ENCODE peak calls at places on chromosome 3, in six cellular contexts. E is PC-9, H is PC-3, J is fibroblast of lung, O is adrenal gland, L is GM12865. S is an unnamed sample.

GRCh38 chr3:73719877-73720276 is 95.1 kb upstream of the PDZRN3 start:
- DNase-seq in E (no peak), O (peak), J (peak), H (no peak), L (no peak), S (no peak)

GRCh38 chr3:160956785-160957184 is 148.4 kb downstream of the B3GALNT1 start:
- DNase-seq in J (peak), O (no peak), E (no peak), L (peak), H (peak), S (peak)

GRCh38 chr3:106609666-106610301 is 741.0 kb upstream of the CBLB start:
- DNase-seq in E (peak), H (peak), L (peak), J (peak), O (peak), S (peak)

GRCh38 chr3:134903840-134904239 is 108.8 kb downstream of the EPHB1 start:
- DNase-seq in E (no peak), O (no peak), J (no peak), L (no peak), H (no peak), S (peak)

GRCh38 chr3:125051715-125052581 is 3.8 kb downstream of the HEG1 start:
- DNase-seq in J (peak), L (peak), E (no peak), H (peak), O (peak), S (peak)

GRCh38 chr3:112979244-112979832 is 4.4 kb upstream of the CD200R1 start:
- DNase-seq in L (peak), O (no peak), J (peak), E (no peak), H (peak), S (no peak)

GRCh38 chr3:124221286-124221821 is 229.4 kb upstream of the ROPN1 start:
- DNase-seq in J (peak), L (no peak), O (no peak), H (peak), E (no peak), S (no peak)

GRCh38 chr3:69999191-70000027 is at the start of gene SAMMSON:
- DNase-seq in L (no peak), H (peak), E (no peak), J (peak), O (no peak), S (no peak)

GRCh38 chr3:173977747-173978146 is 580.2 kb downstream of the NLGN1 start:
- DNase-seq in H (peak), O (no peak), E (no peak), L (no peak), J (peak), S (no peak)

GRCh38 chr3:10783360-10784346 is 32.4 kb upstream of the SLC6A11 start:
- DNase-seq in J (peak), E (no peak), H (peak), O (peak), L (peak), S (peak)

GRCh38 chr3:51943451-51944391 is 1.6 kb downstream of the PARP3 start:
- DNase-seq in J (no peak), H (no peak), L (no peak), E (no peak), O (no peak), S (no peak)

GRCh38 chr3:172223870-172224269 is 184.5 kb downstream of the FNDC3B start:
- DNase-seq in O (no peak), H (no peak), E (no peak), J (no peak), L (no peak), S (no peak)

GRCh38 chr3:18301781-18302180 is 123.4 kb downstream of the SATB1 start:
- DNase-seq in H (no peak), O (no peak), L (no peak), E (no peak), J (no peak), S (no peak)

GRCh38 chr3:87246662-87247061 is 19.6 kb downstream of the CHMP2B start:
- DNase-seq in E (no peak), O (no peak), H (peak), J (no peak), L (no peak), S (no peak)

GRCh38 chr3:3309836-3310235 is 130.3 kb upstream of the CRBN start:
- DNase-seq in H (no peak), L (no peak), J (no peak), E (no peak), O (no peak), S (no peak)

GRCh38 chr3:62255758-62256157 is 117.6 kb downstream of the FEZF2 start:
- DNase-seq in J (no peak), O (no peak), E (no peak), H (no peak), L (no peak), S (no peak)

GRCh38 chr3:40827942-40828688 is 303.4 kb downstream of the ZNF621 start:
- DNase-seq in J (peak), O (peak), H (peak), E (no peak), L (no peak), S (no peak)

GRCh38 chr3:31369637-31370036 is 163.1 kb upstream of the STT3B start:
- DNase-seq in L (no peak), E (peak), J (peak), O (no peak), H (peak), S (no peak)

GRCh38 chr3:150141790-150142189 is 171.1 kb upstream of the PFN2 start:
- DNase-seq in O (no peak), E (no peak), H (no peak), J (no peak), L (no peak), S (no peak)

GRCh38 chr3:100073555-100074307 is 40.6 kb downstream of the FILIP1L start:
- DNase-seq in O (peak), L (peak), J (peak), E (no peak), H (no peak), S (no peak)

GRCh38 chr3:190318666-190319065 is 3.6 kb downstream of the CLDN1 start:
- DNase-seq in O (no peak), H (no peak), E (no peak), L (no peak), J (no peak), S (peak)

GRCh38 chr3:22392859-22393258 is 641.8 kb upstream of the ZNF385D start:
- DNase-seq in E (no peak), H (no peak), J (no peak), O (no peak), L (no peak), S (no peak)

GRCh38 chr3:160224811-160225180 is 426 bp upstream of the C3orf80 start:
- DNase-seq in H (no peak), L (no peak), E (no peak), J (no peak), O (no peak), S (no peak)

GRCh38 chr3:58071480-58071971 is 63.3 kb downstream of the FLNB start:
- DNase-seq in E (no peak), L (no peak), O (no peak), H (peak), J (no peak), S (no peak)

GRCh38 chr3:138774529-138775253 is 60.0 kb downstream of the PIK3CB start:
- DNase-seq in E (peak), O (peak), H (peak), L (peak), J (peak), S (no peak)

GRCh38 chr3:138426211-138426610 is 8.2 kb upstream of the ESYT3 start:
- DNase-seq in J (peak), L (no peak), O (peak), H (peak), E (peak), S (no peak)

GRCh38 chr3:46825450-46825849 is 37.8 kb downstream of the MYL3 start:
- DNase-seq in E (no peak), L (no peak), O (no peak), J (no peak), H (no peak), S (no peak)

GRCh38 chr3:52520716-52521487 is 12.8 kb downstream of the NT5DC2 start:
- DNase-seq in L (no peak), O (no peak), E (no peak), J (no peak), H (no peak), S (no peak)

DNA sequence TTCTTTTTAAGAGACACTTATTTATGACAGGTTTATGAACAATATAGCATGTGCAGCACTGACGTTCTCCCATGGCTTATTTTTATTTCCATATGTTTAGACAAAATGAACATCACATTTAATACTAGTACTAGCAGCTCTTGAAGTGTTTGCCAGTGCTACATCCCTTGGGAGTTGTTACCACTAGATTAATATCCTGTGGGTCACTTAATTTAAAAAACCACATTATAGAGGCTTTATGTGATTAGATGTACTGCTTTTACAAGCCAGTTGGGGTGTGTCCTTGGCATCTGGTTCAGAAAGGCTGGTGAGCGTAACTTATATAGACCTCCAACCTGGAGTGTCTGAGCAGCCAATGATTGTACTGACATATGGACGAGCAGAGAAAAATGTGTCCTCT is 306.3 kb upstream of the ATP11B start:
- DNase-seq in H (no peak), E (no peak), J (no peak), L (no peak), O (no peak), S (no peak)
- TF ChIP-seq CTCF in H (no peak), E (no peak), J (no peak), L (no peak), O (no peak), S (no peak)

GRCh38 chr3:49872801-49873281 is 3.1 kb upstream of the CAMKV start:
- DNase-seq in H (no peak), L (peak), O (no peak), J (no peak), E (no peak), S (no peak)
- TF ChIP-seq CTCF in H (no peak), L (no peak), O (no peak), J (no peak), E (no peak), S (no peak)

GRCh38 chr3:115862099-115862498 is 238.8 kb downstream of the GAP43 start:
- DNase-seq in J (no peak), E (no peak), O (no peak), L (no peak), H (no peak), S (no peak)

GRCh38 chr3:115860766-115861165 is 237.5 kb downstream of the GAP43 start:
- DNase-seq in H (no peak), L (no peak), E (no peak), O (no peak), J (no peak), S (no peak)

GRCh38 chr3:115862824-115863223 is 239.5 kb downstream of the GAP43 start:
- DNase-seq in H (no peak), J (no peak), O (no peak), L (no peak), E (no peak), S (no peak)

GRCh38 chr3:115858995-115859807 is 235.9 kb downstream of the GAP43 start:
- DNase-seq in H (no peak), E (no peak), L (no peak), O (no peak), J (no peak), S (no peak)

DNA sequence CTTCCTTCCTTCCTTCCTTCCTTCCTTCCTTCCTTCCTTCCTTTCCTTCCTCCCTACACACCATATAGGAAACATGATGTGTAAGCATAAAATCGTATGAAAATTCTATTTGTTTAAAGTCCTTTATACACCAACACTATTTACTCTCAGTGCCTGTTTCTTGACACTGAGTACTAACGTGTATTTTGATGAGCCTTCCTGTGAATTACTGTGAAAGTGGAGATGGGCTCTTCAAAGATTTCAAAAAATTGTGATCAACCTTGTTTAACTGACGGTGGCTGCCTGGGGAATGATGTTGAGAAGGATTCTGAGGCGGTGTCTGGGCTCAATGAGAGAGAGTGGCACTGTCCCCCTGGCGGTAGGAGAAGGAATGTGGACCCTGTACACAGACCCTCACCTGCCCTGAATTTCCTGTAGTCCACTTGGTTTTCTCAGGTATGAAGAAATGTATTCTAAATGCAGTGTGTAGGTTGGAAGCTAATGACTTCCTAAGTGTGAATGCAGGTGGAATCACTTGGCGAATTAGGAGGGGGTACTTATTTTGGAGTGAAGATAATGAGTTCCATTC is 237.9 kb downstream of the GAP43 start:
- DNase-seq in H (no peak), O (no peak), J (no peak), L (peak), E (no peak), S (no peak)
- TF ChIP-seq CTCF in H (peak), O (no peak), J (no peak), L (peak), E (no peak), S (no peak)

DNA sequence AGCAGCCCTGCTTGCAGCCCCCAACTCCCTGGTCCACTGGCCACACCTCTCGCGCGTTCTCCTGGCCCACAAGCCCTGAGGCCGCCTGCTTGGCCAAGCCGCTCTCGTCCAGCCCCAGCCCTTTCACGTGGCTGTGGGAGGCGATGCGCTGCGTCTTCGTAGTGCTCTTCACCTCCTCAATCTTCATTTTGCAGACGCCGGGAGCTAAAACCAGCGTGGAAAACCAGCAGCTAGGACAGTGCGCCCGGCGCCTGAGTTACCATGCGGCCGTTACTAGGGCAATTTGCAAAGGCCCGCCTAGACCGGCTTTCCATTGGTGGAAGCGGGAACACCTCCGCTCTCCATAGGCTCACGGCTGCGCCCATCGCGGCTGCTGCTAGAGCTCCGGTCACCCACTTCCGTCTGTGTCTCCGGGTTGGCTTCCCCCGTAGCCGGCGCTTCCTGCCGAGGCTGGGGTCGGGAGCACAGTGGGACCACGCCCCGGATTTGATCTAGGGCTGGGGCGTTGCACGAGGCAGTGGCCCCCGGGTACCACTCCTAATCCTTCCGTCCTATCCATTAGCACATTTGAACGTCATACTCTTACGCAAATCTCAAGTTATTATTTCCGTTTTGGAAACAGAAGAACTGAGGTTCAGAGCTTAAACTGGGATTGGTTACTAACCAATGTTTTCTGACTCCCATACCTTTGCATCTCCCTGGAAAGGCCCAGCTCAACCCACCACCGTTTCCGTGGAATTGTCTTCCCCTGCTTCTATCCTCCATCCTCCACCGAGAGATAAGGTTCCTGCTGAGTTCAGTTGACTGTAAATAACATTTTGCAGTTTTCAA is at the start of gene RUVBL1:
- DNase-seq in L (peak), J (peak), E (peak), H (peak), O (peak), S (peak)
- TF ChIP-seq CTCF in L (no peak), J (no peak), E (no peak), H (no peak), O (no peak), S (no peak)